ENCODE peak calls at places on chromosomes 1 and 21, in seven cellular contexts. One of them, this sample, is unnamed. For H3K4me1, the result is how much of the 10 kb centered on the place peaks cover.

GRCh38 chr1:16967095-16967567 is 13.3 kb downstream of the MFAP2 start:
- DNase-seq in neural progenitor cell: no peak
- DNase-seq in GM23338: no peak
- DNase-seq in HCT116: no peak
- DNase-seq in OCI-LY7: no peak
- DNase-seq in ovary: peak
- DNase-seq in psoas muscle: no peak
- DNase-seq in this sample: peak

GRCh38 chr1:245209658-245210415 is 55.1 kb downstream of the KIF26B start:
- DNase-seq in neural progenitor cell: no peak
- DNase-seq in GM23338: no peak
- DNase-seq in HCT116: no peak
- DNase-seq in OCI-LY7: no peak
- DNase-seq in ovary: no peak
- DNase-seq in psoas muscle: no peak
- DNase-seq in this sample: no peak

GRCh38 chr1:26546819-26547218 is 17.3 kb downstream of the RPS6KA1 start:
- DNase-seq in neural progenitor cell: no peak
- DNase-seq in GM23338: no peak
- DNase-seq in HCT116: no peak
- DNase-seq in OCI-LY7: no peak
- DNase-seq in ovary: no peak
- DNase-seq in psoas muscle: no peak
- DNase-seq in this sample: no peak

GRCh38 chr1:32715901-32716311 is 13.3 kb upstream of the SYNC start:
- DNase-seq in neural progenitor cell: no peak
- DNase-seq in GM23338: no peak
- DNase-seq in HCT116: no peak
- DNase-seq in OCI-LY7: no peak
- DNase-seq in ovary: no peak
- DNase-seq in psoas muscle: no peak
- DNase-seq in this sample: no peak

GRCh38 chr1:203569490-203570318 is 56.9 kb upstream of the ATP2B4 start:
- DNase-seq in neural progenitor cell: no peak
- DNase-seq in GM23338: no peak
- DNase-seq in HCT116: no peak
- DNase-seq in OCI-LY7: no peak
- DNase-seq in ovary: no peak
- DNase-seq in psoas muscle: no peak
- DNase-seq in this sample: no peak

GRCh38 chr1:100773444-100773843 is 53.9 kb downstream of the VCAM1 start:
- DNase-seq in neural progenitor cell: no peak
- DNase-seq in GM23338: no peak
- DNase-seq in HCT116: no peak
- DNase-seq in OCI-LY7: no peak
- DNase-seq in ovary: no peak
- DNase-seq in psoas muscle: no peak
- DNase-seq in this sample: no peak

GRCh38 chr21:14722841-14723483 is 176.8 kb upstream of the SAMSN1 start:
- DNase-seq in neural progenitor cell: no peak
- DNase-seq in GM23338: peak
- DNase-seq in HCT116: no peak
- DNase-seq in OCI-LY7: no peak
- DNase-seq in ovary: no peak
- DNase-seq in psoas muscle: no peak
- DNase-seq in this sample: no peak

GRCh38 chr1:153288634-153289275 is 24.0 kb downstream of the PGLYRP3 start:
- DNase-seq in neural progenitor cell: no peak
- DNase-seq in GM23338: peak
- DNase-seq in HCT116: peak
- DNase-seq in OCI-LY7: peak
- DNase-seq in ovary: no peak
- DNase-seq in psoas muscle: no peak
- DNase-seq in this sample: no peak

GRCh38 chr1:90964444-90965035 is 57.3 kb downstream of the ZNF644 start:
- DNase-seq in neural progenitor cell: peak
- DNase-seq in GM23338: peak
- DNase-seq in HCT116: peak
- DNase-seq in OCI-LY7: peak
- DNase-seq in ovary: no peak
- DNase-seq in psoas muscle: no peak
- DNase-seq in this sample: no peak

GRCh38 chr21:32136546-32136945 is 142.3 kb downstream of the MIS18A start:
- DNase-seq in neural progenitor cell: no peak
- DNase-seq in GM23338: no peak
- DNase-seq in HCT116: no peak
- DNase-seq in OCI-LY7: no peak
- DNase-seq in ovary: no peak
- DNase-seq in psoas muscle: no peak
- DNase-seq in this sample: no peak

GRCh38 chr1:225488671-225489070 is 60.8 kb upstream of the LBR start:
- DNase-seq in neural progenitor cell: no peak
- DNase-seq in GM23338: no peak
- DNase-seq in HCT116: no peak
- DNase-seq in OCI-LY7: no peak
- DNase-seq in ovary: no peak
- DNase-seq in psoas muscle: no peak
- DNase-seq in this sample: no peak

GRCh38 chr1:88685239-88685604 is 1.1 kb downstream of the PKN2 start:
- DNase-seq in neural progenitor cell: no peak
- DNase-seq in GM23338: no peak
- DNase-seq in HCT116: no peak
- DNase-seq in OCI-LY7: no peak
- DNase-seq in ovary: no peak
- DNase-seq in psoas muscle: no peak
- DNase-seq in this sample: no peak

GRCh38 chr1:212477680-212478466 is 45.2 kb downstream of the NENF start:
- DNase-seq in neural progenitor cell: no peak
- DNase-seq in GM23338: no peak
- DNase-seq in HCT116: no peak
- DNase-seq in OCI-LY7: no peak
- DNase-seq in ovary: no peak
- DNase-seq in psoas muscle: no peak
- DNase-seq in this sample: no peak

GRCh38 chr1:3327936-3328590 is 126.4 kb upstream of the ARHGEF16 start:
- DNase-seq in neural progenitor cell: no peak
- DNase-seq in GM23338: no peak
- DNase-seq in HCT116: no peak
- DNase-seq in OCI-LY7: no peak
- DNase-seq in ovary: no peak
- DNase-seq in psoas muscle: no peak
- DNase-seq in this sample: peak

GRCh38 chr1:180630408-180631196 is 1.2 kb upstream of the XPR1 start:
- DNase-seq in neural progenitor cell: no peak
- DNase-seq in GM23338: no peak
- DNase-seq in HCT116: no peak
- DNase-seq in OCI-LY7: no peak
- DNase-seq in ovary: no peak
- DNase-seq in psoas muscle: no peak
- DNase-seq in this sample: no peak

GRCh38 chr1:32887623-32888022 is 1.3 kb downstream of the HPCA start:
- DNase-seq in neural progenitor cell: no peak
- DNase-seq in GM23338: no peak
- DNase-seq in HCT116: no peak
- DNase-seq in OCI-LY7: no peak
- DNase-seq in ovary: peak
- DNase-seq in psoas muscle: no peak
- DNase-seq in this sample: no peak

GRCh38 chr21:15735409-15735808 is 5.6 kb downstream of the USP25 start:
- DNase-seq in neural progenitor cell: no peak
- DNase-seq in GM23338: no peak
- DNase-seq in HCT116: no peak
- DNase-seq in OCI-LY7: no peak
- DNase-seq in ovary: no peak
- DNase-seq in psoas muscle: no peak
- DNase-seq in this sample: no peak

GRCh38 chr21:26842976-26843911 is 2.0 kb downstream of the ADAMTS1 start:
- DNase-seq in neural progenitor cell: peak
- DNase-seq in GM23338: peak
- DNase-seq in HCT116: no peak
- DNase-seq in OCI-LY7: no peak
- DNase-seq in ovary: peak
- DNase-seq in psoas muscle: peak
- DNase-seq in this sample: peak
- H3K27ac ChIP-seq in neural progenitor cell: no peak
- H3K27ac ChIP-seq in GM23338: peak
- H3K27ac ChIP-seq in HCT116: no peak
- H3K27ac ChIP-seq in OCI-LY7: no peak
- H3K27ac ChIP-seq in ovary: peak
- H3K27ac ChIP-seq in psoas muscle: peak
- H3K27ac ChIP-seq in this sample: peak

GRCh38 chr1:201505505-201505893 is 1.4 kb downstream of the CSRP1 start:
- DNase-seq in neural progenitor cell: peak
- DNase-seq in GM23338: no peak
- DNase-seq in HCT116: no peak
- DNase-seq in OCI-LY7: no peak
- DNase-seq in ovary: no peak
- DNase-seq in psoas muscle: no peak
- DNase-seq in this sample: no peak

GRCh38 chr1:201504799-201505504 is 2.0 kb downstream of the CSRP1 start:
- DNase-seq in neural progenitor cell: no peak
- DNase-seq in GM23338: no peak
- DNase-seq in HCT116: no peak
- DNase-seq in OCI-LY7: peak
- DNase-seq in ovary: no peak
- DNase-seq in psoas muscle: no peak
- DNase-seq in this sample: no peak

GRCh38 chr1:201506092-201506491 is 831 bp downstream of the CSRP1 start:
- DNase-seq in neural progenitor cell: no peak
- DNase-seq in GM23338: no peak
- DNase-seq in HCT116: no peak
- DNase-seq in OCI-LY7: no peak
- DNase-seq in ovary: no peak
- DNase-seq in psoas muscle: no peak
- DNase-seq in this sample: no peak

GRCh38 chr1:201508809-201509208 is 1.9 kb upstream of the CSRP1 start:
- DNase-seq in neural progenitor cell: no peak
- DNase-seq in GM23338: no peak
- DNase-seq in HCT116: no peak
- DNase-seq in OCI-LY7: no peak
- DNase-seq in ovary: no peak
- DNase-seq in psoas muscle: no peak
- DNase-seq in this sample: no peak

DNA sequence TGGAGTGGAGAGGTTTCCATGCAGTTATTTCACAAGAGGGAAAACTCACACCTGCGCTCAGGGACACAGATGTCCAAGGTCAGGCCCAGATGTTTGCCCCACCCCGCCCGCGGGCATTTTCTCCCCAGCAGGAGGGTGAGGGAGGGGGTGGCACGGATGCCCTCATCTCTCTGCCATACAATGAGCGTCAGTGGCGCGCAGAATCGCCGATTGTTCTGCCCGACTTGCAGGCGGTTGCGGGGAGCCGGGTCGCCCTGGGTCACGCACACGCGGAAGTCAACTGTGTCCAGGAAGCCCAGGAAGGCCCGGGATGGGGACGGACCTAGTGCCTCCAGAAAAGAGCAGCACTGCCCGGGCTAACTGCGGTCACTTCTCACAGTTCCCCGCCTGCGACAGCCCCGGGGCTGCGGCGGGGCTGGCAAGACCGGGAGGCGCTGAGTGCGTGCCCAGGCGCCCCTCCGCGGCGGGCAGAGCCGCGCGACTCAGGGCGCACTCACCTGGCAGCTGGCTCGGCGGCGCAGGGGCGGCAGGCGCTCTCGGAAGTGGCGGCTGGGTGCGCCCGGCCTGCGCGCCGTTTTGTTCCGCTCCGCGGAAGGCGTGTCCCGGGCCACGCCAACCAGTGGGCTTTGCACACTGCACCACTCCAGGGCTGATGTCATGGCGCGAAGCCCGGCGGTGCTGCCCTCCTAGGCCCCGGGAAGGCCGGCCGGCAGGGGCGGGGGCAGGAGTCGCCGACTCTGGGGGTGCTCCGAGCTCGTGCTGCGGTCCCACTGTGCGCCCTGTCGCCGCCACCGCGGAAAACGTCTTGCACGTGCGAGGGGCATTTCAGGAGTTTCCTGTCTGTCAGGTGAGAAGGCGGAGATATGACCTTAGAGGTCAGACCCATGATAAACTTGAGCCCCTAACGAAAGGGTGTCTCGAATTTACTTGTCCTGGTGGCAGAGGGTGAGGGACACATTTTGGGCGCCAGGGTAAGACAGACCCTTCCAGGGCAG is at the start of gene CSRP1:
- DNase-seq in neural progenitor cell: peak
- DNase-seq in GM23338: peak
- DNase-seq in HCT116: peak
- DNase-seq in OCI-LY7: peak
- DNase-seq in ovary: peak
- DNase-seq in psoas muscle: peak
- DNase-seq in this sample: peak
- TF ChIP-seq CTCF in neural progenitor cell: no peak
- TF ChIP-seq CTCF in GM23338: peak
- TF ChIP-seq CTCF in HCT116: no peak
- TF ChIP-seq CTCF in OCI-LY7: peak
- TF ChIP-seq CTCF in ovary: no peak
- TF ChIP-seq CTCF in psoas muscle: no peak
- TF ChIP-seq CTCF in this sample: no peak

GRCh38 chr1:53450225-53450624 is 9.0 kb upstream of the DMRTB1 start:
- DNase-seq in neural progenitor cell: peak
- DNase-seq in GM23338: peak
- DNase-seq in HCT116: no peak
- DNase-seq in OCI-LY7: no peak
- DNase-seq in ovary: no peak
- DNase-seq in psoas muscle: no peak
- DNase-seq in this sample: no peak

GRCh38 chr1:53455592-53455991 is 3.6 kb upstream of the DMRTB1 start:
- DNase-seq in neural progenitor cell: no peak
- DNase-seq in GM23338: no peak
- DNase-seq in HCT116: no peak
- DNase-seq in OCI-LY7: no peak
- DNase-seq in ovary: no peak
- DNase-seq in psoas muscle: no peak
- DNase-seq in this sample: no peak

GRCh38 chr1:53449693-53450092 is 9.5 kb upstream of the DMRTB1 start:
- DNase-seq in neural progenitor cell: peak
- DNase-seq in GM23338: no peak
- DNase-seq in HCT116: no peak
- DNase-seq in OCI-LY7: no peak
- DNase-seq in ovary: no peak
- DNase-seq in psoas muscle: no peak
- DNase-seq in this sample: no peak

GRCh38 chr1:53458634-53459033 is 565 bp upstream of the DMRTB1 start:
- DNase-seq in neural progenitor cell: no peak
- DNase-seq in GM23338: no peak
- DNase-seq in HCT116: no peak
- DNase-seq in OCI-LY7: no peak
- DNase-seq in ovary: no peak
- DNase-seq in psoas muscle: no peak
- DNase-seq in this sample: no peak

GRCh38 chr1:53454019-53454418 is 5.2 kb upstream of the DMRTB1 start:
- DNase-seq in neural progenitor cell: no peak
- DNase-seq in GM23338: no peak
- DNase-seq in HCT116: no peak
- DNase-seq in OCI-LY7: no peak
- DNase-seq in ovary: no peak
- DNase-seq in psoas muscle: no peak
- DNase-seq in this sample: no peak
- H3K4me1 ChIP-seq in neural progenitor cell: under half
- H3K4me1 ChIP-seq in GM23338: under half
- H3K4me1 ChIP-seq in HCT116: under half
- H3K4me1 ChIP-seq in OCI-LY7: under half
- H3K4me1 ChIP-seq in ovary: under half
- H3K4me1 ChIP-seq in psoas muscle: under half
- H3K4me1 ChIP-seq in this sample: under half

GRCh38 chr1:12473596-12474329 is 144.2 kb downstream of the DHRS3 start:
- DNase-seq in neural progenitor cell: no peak
- DNase-seq in GM23338: no peak
- DNase-seq in HCT116: no peak
- DNase-seq in OCI-LY7: no peak
- DNase-seq in ovary: no peak
- DNase-seq in psoas muscle: peak
- DNase-seq in this sample: peak
- H3K27ac ChIP-seq in neural progenitor cell: no peak
- H3K27ac ChIP-seq in GM23338: no peak
- H3K27ac ChIP-seq in HCT116: no peak
- H3K27ac ChIP-seq in OCI-LY7: no peak
- H3K27ac ChIP-seq in ovary: no peak
- H3K27ac ChIP-seq in psoas muscle: peak
- H3K27ac ChIP-seq in this sample: peak